ENCODE peak calls at places on chromosomes 3 and 15, in seven cellular contexts. One of them, this sample, is unnamed.

GRCh38 chr15:68310811-68311463 is 33.4 kb downstream of the FEM1B start:
- DNase-seq in BE2C: no peak
- DNase-seq in left ventricle myocardium inferior: no peak
- DNase-seq in Calu3: no peak
- DNase-seq in AG04449: no peak
- DNase-seq in activated naive CD8-positive, alpha-beta T cell treated with anti-CD3 and anti-CD28 coated beads for 36 hours: no peak
- DNase-seq in NCI-H774: no peak
- DNase-seq in this sample: peak; percentile 66

GRCh38 chr15:68797157-68797556 is 23.5 kb downstream of the ANP32A start:
- DNase-seq in BE2C: no peak
- DNase-seq in left ventricle myocardium inferior: no peak
- DNase-seq in Calu3: no peak
- DNase-seq in AG04449: no peak
- DNase-seq in activated naive CD8-positive, alpha-beta T cell treated with anti-CD3 and anti-CD28 coated beads for 36 hours: peak; percentile 36
- DNase-seq in NCI-H774: no peak
- DNase-seq in this sample: no peak

GRCh38 chr15:31091531-31091930 is 10.0 kb downstream of the TRPM1 start:
- DNase-seq in BE2C: no peak
- DNase-seq in left ventricle myocardium inferior: no peak
- DNase-seq in Calu3: no peak
- DNase-seq in AG04449: peak; percentile 16
- DNase-seq in activated naive CD8-positive, alpha-beta T cell treated with anti-CD3 and anti-CD28 coated beads for 36 hours: no peak
- DNase-seq in NCI-H774: no peak
- DNase-seq in this sample: no peak

GRCh38 chr3:132783152-132783551 is 60.9 kb upstream of the NPHP3 start:
- DNase-seq in BE2C: no peak
- DNase-seq in left ventricle myocardium inferior: no peak
- DNase-seq in Calu3: no peak
- DNase-seq in AG04449: no peak
- DNase-seq in activated naive CD8-positive, alpha-beta T cell treated with anti-CD3 and anti-CD28 coated beads for 36 hours: no peak
- DNase-seq in NCI-H774: no peak
- DNase-seq in this sample: no peak

GRCh38 chr3:15578272-15578671 is 23.1 kb downstream of the HACL1 start:
- DNase-seq in BE2C: no peak
- DNase-seq in left ventricle myocardium inferior: no peak
- DNase-seq in Calu3: no peak
- DNase-seq in AG04449: no peak
- DNase-seq in activated naive CD8-positive, alpha-beta T cell treated with anti-CD3 and anti-CD28 coated beads for 36 hours: no peak
- DNase-seq in NCI-H774: no peak
- DNase-seq in this sample: no peak

GRCh38 chr15:84734794-84735479 is 13.5 kb upstream of the ZNF592 start:
- DNase-seq in BE2C: no peak
- DNase-seq in left ventricle myocardium inferior: peak; percentile 25
- DNase-seq in Calu3: peak; percentile 94
- DNase-seq in AG04449: no peak
- DNase-seq in activated naive CD8-positive, alpha-beta T cell treated with anti-CD3 and anti-CD28 coated beads for 36 hours: peak; percentile 71
- DNase-seq in NCI-H774: peak; percentile 44
- DNase-seq in this sample: peak; percentile 48

GRCh38 chr3:182568206-182568605 is 225.1 kb upstream of the ATP11B start:
- DNase-seq in BE2C: no peak
- DNase-seq in left ventricle myocardium inferior: no peak
- DNase-seq in Calu3: no peak
- DNase-seq in AG04449: no peak
- DNase-seq in activated naive CD8-positive, alpha-beta T cell treated with anti-CD3 and anti-CD28 coated beads for 36 hours: no peak
- DNase-seq in NCI-H774: peak; percentile 37
- DNase-seq in this sample: no peak

GRCh38 chr3:23576379-23576959 is 229.3 kb upstream of the UBE2E1 start:
- DNase-seq in BE2C: no peak
- DNase-seq in left ventricle myocardium inferior: no peak
- DNase-seq in Calu3: no peak
- DNase-seq in AG04449: no peak
- DNase-seq in activated naive CD8-positive, alpha-beta T cell treated with anti-CD3 and anti-CD28 coated beads for 36 hours: no peak
- DNase-seq in NCI-H774: peak; percentile 81
- DNase-seq in this sample: no peak

GRCh38 chr3:179430277-179430870 is 20.9 kb downstream of the GNB4 start:
- DNase-seq in BE2C: no peak
- DNase-seq in left ventricle myocardium inferior: no peak
- DNase-seq in Calu3: no peak
- DNase-seq in AG04449: no peak
- DNase-seq in activated naive CD8-positive, alpha-beta T cell treated with anti-CD3 and anti-CD28 coated beads for 36 hours: no peak
- DNase-seq in NCI-H774: no peak
- DNase-seq in this sample: no peak

GRCh38 chr15:54026258-54026657 is 48.0 kb downstream of the UNC13C start:
- DNase-seq in BE2C: no peak
- DNase-seq in left ventricle myocardium inferior: no peak
- DNase-seq in Calu3: no peak
- DNase-seq in AG04449: no peak
- DNase-seq in activated naive CD8-positive, alpha-beta T cell treated with anti-CD3 and anti-CD28 coated beads for 36 hours: no peak
- DNase-seq in NCI-H774: no peak
- DNase-seq in this sample: no peak

GRCh38 chr3:46312996-46313395 is 40.9 kb upstream of the CCR2 start:
- DNase-seq in BE2C: no peak
- DNase-seq in left ventricle myocardium inferior: no peak
- DNase-seq in Calu3: no peak
- DNase-seq in AG04449: no peak
- DNase-seq in activated naive CD8-positive, alpha-beta T cell treated with anti-CD3 and anti-CD28 coated beads for 36 hours: no peak
- DNase-seq in NCI-H774: no peak
- DNase-seq in this sample: no peak

GRCh38 chr15:51448592-51449494 is 107.4 kb downstream of the GLDN start:
- DNase-seq in BE2C: no peak
- DNase-seq in left ventricle myocardium inferior: no peak
- DNase-seq in Calu3: no peak
- DNase-seq in AG04449: no peak
- DNase-seq in activated naive CD8-positive, alpha-beta T cell treated with anti-CD3 and anti-CD28 coated beads for 36 hours: no peak
- DNase-seq in NCI-H774: no peak
- DNase-seq in this sample: no peak

GRCh38 chr15:53753813-53754212 is 5.7 kb downstream of the WDR72 start:
- DNase-seq in BE2C: no peak
- DNase-seq in left ventricle myocardium inferior: no peak
- DNase-seq in Calu3: no peak
- DNase-seq in AG04449: no peak
- DNase-seq in activated naive CD8-positive, alpha-beta T cell treated with anti-CD3 and anti-CD28 coated beads for 36 hours: no peak
- DNase-seq in NCI-H774: no peak
- DNase-seq in this sample: no peak

GRCh38 chr3:44337253-44337652 is 1.3 kb upstream of the TCAIM start:
- DNase-seq in BE2C: no peak
- DNase-seq in left ventricle myocardium inferior: no peak
- DNase-seq in Calu3: no peak
- DNase-seq in AG04449: no peak
- DNase-seq in activated naive CD8-positive, alpha-beta T cell treated with anti-CD3 and anti-CD28 coated beads for 36 hours: no peak
- DNase-seq in NCI-H774: no peak
- DNase-seq in this sample: no peak

GRCh38 chr15:94075349-94075748 is 156.0 kb upstream of the MCTP2 start:
- DNase-seq in BE2C: peak; percentile 54
- DNase-seq in left ventricle myocardium inferior: peak; percentile 76
- DNase-seq in Calu3: no peak
- DNase-seq in AG04449: no peak
- DNase-seq in activated naive CD8-positive, alpha-beta T cell treated with anti-CD3 and anti-CD28 coated beads for 36 hours: no peak
- DNase-seq in NCI-H774: no peak
- DNase-seq in this sample: peak; percentile 67

GRCh38 chr15:51093865-51094605 is 671 bp downstream of the TNFAIP8L3 start:
- DNase-seq in BE2C: no peak
- DNase-seq in left ventricle myocardium inferior: peak; percentile 45
- DNase-seq in Calu3: peak; percentile 25
- DNase-seq in AG04449: no peak
- DNase-seq in activated naive CD8-positive, alpha-beta T cell treated with anti-CD3 and anti-CD28 coated beads for 36 hours: no peak
- DNase-seq in NCI-H774: no peak
- DNase-seq in this sample: peak; percentile 89

GRCh38 chr3:30199855-30200254 is 406.5 kb upstream of the TGFBR2 start:
- DNase-seq in BE2C: no peak
- DNase-seq in left ventricle myocardium inferior: no peak
- DNase-seq in Calu3: no peak
- DNase-seq in AG04449: no peak
- DNase-seq in activated naive CD8-positive, alpha-beta T cell treated with anti-CD3 and anti-CD28 coated beads for 36 hours: no peak
- DNase-seq in NCI-H774: no peak
- DNase-seq in this sample: no peak

This sample was measured in tibial artery.